ENCODE peak calls at places on chromosomes 12 and 14, in ten cellular contexts. Y is CD4-positive, alpha-beta T cell; T is BE2C; G is AG04449; O is GM10248; B is foreskin fibroblast; V is osteocyte; C is CD8-positive, alpha-beta T cell; P is osteoblast; I is A549. L is an unnamed sample.

GRCh38 chr12:98551787-98552186 is 36.4 kb downstream of the TMPO start:
- DNase-seq in Y (no peak), T (no peak), O (no peak), G (no peak), V (no peak), B (no peak), C (no peak), I (no peak), P (peak), L (no peak)

GRCh38 chr14:96204151-96205058 is at the start of gene BDKRB2:
- DNase-seq in G (peak), P (peak), V (peak), B (peak), T (peak), I (peak), C (no peak), Y (no peak), O (peak), L (peak)

GRCh38 chr14:98964171-98964570 is 307.8 kb downstream of the BCL11B start:
- DNase-seq in G (no peak), T (no peak), Y (no peak), C (peak), I (no peak), B (no peak), P (no peak), V (no peak), O (no peak), L (no peak)

GRCh38 chr14:39015360-39015961 is 87.6 kb downstream of the SEC23A start:
- DNase-seq in B (peak), O (peak), T (peak), G (no peak), C (no peak), V (no peak), Y (no peak), P (no peak), I (peak), L (peak)

GRCh38 chr14:95340201-95340697 is 20.5 kb upstream of the CLMN start:
- DNase-seq in I (peak), T (no peak), B (no peak), Y (no peak), G (no peak), P (no peak), O (no peak), V (no peak), C (no peak), L (no peak)

GRCh38 chr12:132776816-132777568 is 15.4 kb upstream of the ANKLE2 start:
- DNase-seq in T (no peak), Y (no peak), G (no peak), I (no peak), B (no peak), O (no peak), V (no peak), C (no peak), P (peak), L (no peak)

GRCh38 chr12:94174576-94174975 is 26.2 kb downstream of the PLXNC1 start:
- DNase-seq in C (peak), T (no peak), G (no peak), V (no peak), P (no peak), B (no peak), Y (no peak), O (no peak), I (no peak), L (no peak)

GRCh38 chr12:20142956-20143355 is 225.4 kb upstream of the PDE3A start:
- DNase-seq in P (no peak), I (no peak), G (no peak), B (no peak), C (no peak), T (no peak), Y (no peak), O (no peak), V (no peak), L (no peak)

GRCh38 chr14:76306131-76306530 is 69.8 kb upstream of the ESRRB start:
- DNase-seq in I (no peak), P (no peak), C (no peak), G (no peak), O (no peak), V (peak), B (no peak), Y (no peak), T (no peak), L (no peak)

GRCh38 chr12:53324113-53324778 is 2.8 kb upstream of the AAAS start:
- DNase-seq in G (no peak), O (peak), C (peak), V (no peak), T (no peak), P (peak), Y (peak), B (no peak), I (no peak), L (no peak)

GRCh38 chr14:37591311-37591940 is 3.6 kb downstream of the FOXA1 start:
- DNase-seq in I (no peak), V (no peak), P (peak), C (no peak), Y (no peak), G (no peak), O (no peak), T (no peak), B (no peak), L (no peak)
- TF ChIP-seq CTCF in I (peak), V (peak), P (no peak), C (no peak), Y (no peak), G (no peak), O (no peak), T (no peak), B (no peak), L (no peak)

GRCh38 chr12:122945047-122945592 is 21.1 kb downstream of the ABCB9 start:
- DNase-seq in I (no peak), P (no peak), V (no peak), G (no peak), O (no peak), Y (no peak), B (no peak), C (no peak), T (no peak), L (no peak)

GRCh38 chr12:122947352-122947792 is 18.9 kb downstream of the ABCB9 start:
- DNase-seq in V (no peak), I (no peak), B (no peak), G (no peak), Y (no peak), C (no peak), O (no peak), T (no peak), P (peak), L (no peak)

GRCh38 chr12:122944588-122944987 is 21.7 kb downstream of the ABCB9 start:
- DNase-seq in C (no peak), G (no peak), V (peak), Y (no peak), B (peak), I (no peak), P (peak), O (no peak), T (no peak), L (no peak)

GRCh38 chr12:122948605-122949004 is 17.7 kb downstream of the ABCB9 start:
- DNase-seq in P (no peak), O (no peak), I (no peak), C (no peak), V (no peak), Y (no peak), G (no peak), B (no peak), T (no peak), L (no peak)

GRCh38 chr12:122946690-122947271 is 19.5 kb downstream of the ABCB9 start:
- DNase-seq in P (peak), T (peak), V (peak), I (peak), B (peak), C (peak), Y (peak), G (peak), O (peak), L (peak)
- TF ChIP-seq CTCF in P (peak), T (peak), V (peak), I (peak), B (peak), C (no peak), Y (no peak), G (peak), O (peak), L (peak)

GRCh38 chr14:67151082-67151666 is 38.1 kb upstream of the GARIN2 start:
- DNase-seq in C (no peak), B (no peak), G (no peak), P (no peak), V (no peak), Y (no peak), T (no peak), O (no peak), I (no peak), L (no peak)
- TF ChIP-seq CTCF in C (no peak), B (peak), G (no peak), P (peak), V (peak), Y (no peak), T (peak), O (no peak), I (no peak), L (peak)

GRCh38 chr12:103882861-103883596 is 42.0 kb upstream of the NT5DC3 start:
- DNase-seq in P (no peak), V (no peak), O (no peak), T (no peak), Y (no peak), C (no peak), B (no peak), I (no peak), G (no peak), L (no peak)
- TF ChIP-seq CTCF in P (no peak), V (no peak), O (no peak), T (no peak), Y (no peak), C (no peak), B (no peak), I (no peak), G (no peak), L (no peak)

DNA sequence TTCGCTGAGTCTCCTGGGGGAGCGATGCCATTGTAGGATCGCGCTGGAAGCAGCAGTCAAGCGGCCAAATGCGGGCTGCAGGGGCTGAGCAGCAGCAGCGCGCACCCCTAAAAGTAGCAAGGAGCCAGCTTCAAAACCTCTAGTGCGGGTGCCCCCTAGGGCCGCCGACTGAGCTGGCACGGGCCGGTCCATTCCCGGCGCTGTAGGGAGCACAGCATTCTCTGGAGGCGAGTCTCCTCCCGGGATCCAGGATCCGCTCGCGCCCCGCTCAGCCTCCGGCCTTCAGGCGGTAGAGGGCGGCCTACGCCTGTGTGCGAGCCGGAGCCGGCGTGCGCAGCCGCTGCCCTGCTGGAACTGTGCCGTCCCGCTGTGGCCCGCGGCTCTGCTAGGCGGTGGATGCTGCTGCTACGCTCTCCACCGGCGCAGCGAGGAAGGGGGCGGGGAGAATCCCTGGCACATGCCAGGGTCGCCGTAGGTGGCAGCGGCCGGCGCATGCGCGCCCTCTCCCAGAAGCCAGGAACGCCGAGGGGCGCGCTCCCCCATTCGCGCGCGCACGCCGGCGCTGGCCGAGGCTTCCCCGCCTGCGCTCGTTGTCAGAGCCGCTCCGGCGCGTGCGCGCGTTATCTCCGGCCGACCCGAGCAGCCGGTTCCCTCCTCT is at the start of gene FUT8:
- DNase-seq in T (peak), O (peak), P (peak), G (peak), Y (peak), C (peak), I (peak), B (peak), V (peak), L (peak)
- TF ChIP-seq CTCF in T (peak), O (peak), P (peak), G (peak), Y (peak), C (peak), I (peak), B (peak), V (peak), L (peak)

GRCh38 chr12:49632986-49633702 is 9.8 kb downstream of the PRPF40B start:
- DNase-seq in Y (no peak), C (no peak), V (no peak), O (no peak), T (no peak), I (no peak), B (no peak), G (no peak), P (peak), L (no peak)

GRCh38 chr12:49632401-49632800 is 9.0 kb downstream of the PRPF40B start:
- DNase-seq in C (no peak), P (peak), T (no peak), V (no peak), G (no peak), I (no peak), Y (no peak), O (no peak), B (no peak), L (no peak)

GRCh38 chr12:49633703-49634311 is 10.4 kb downstream of the PRPF40B start:
- DNase-seq in C (no peak), G (no peak), P (peak), I (no peak), O (no peak), V (no peak), B (no peak), Y (no peak), T (no peak), L (no peak)

GRCh38 chr12:49627752-49628360 is 4.5 kb downstream of the PRPF40B start:
- DNase-seq in O (no peak), P (peak), Y (no peak), V (no peak), C (no peak), B (peak), I (no peak), G (no peak), T (no peak), L (no peak)

DNA sequence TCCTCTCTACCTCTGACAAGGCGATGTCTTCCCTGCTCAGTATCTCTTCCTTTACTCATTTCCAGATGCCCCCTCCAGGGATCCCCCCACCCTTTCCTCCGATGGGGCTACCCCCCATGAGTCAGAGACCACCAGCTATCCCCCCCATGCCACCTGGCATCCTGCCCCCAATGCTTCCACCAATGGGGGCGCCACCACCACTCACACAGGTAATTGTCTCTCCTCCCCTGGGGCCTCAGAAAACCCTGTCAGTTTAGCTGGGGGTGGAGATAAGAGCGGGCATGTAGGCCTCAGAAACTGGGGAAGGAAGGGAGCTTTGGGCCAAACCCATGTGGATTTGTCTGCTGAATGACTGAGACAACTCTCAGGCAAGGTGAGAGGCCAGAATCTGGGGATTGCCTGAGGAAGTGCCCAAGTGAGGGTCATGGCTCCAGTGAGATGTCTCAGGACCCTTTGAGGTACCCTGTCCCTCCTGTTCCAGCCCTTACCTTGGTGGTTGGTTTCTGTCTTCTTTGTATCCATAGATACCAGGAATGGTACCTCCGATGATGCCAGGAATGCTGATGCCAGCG is 8.1 kb downstream of the PRPF40B start:
- DNase-seq in B (no peak), P (peak), O (no peak), G (no peak), C (no peak), V (no peak), T (no peak), Y (no peak), I (no peak), L (no peak)
- TF ChIP-seq CTCF in B (no peak), P (no peak), O (no peak), G (no peak), C (no peak), V (no peak), T (no peak), Y (no peak), I (no peak), L (no peak)

L was measured in AG09319.